ENCODE peak calls at places on chromosomes 3 and 15, in five cellular contexts. One of them, this sample, is unnamed.

GRCh38 chr3:9948586-9948985 is 3.6 kb downstream of the PRRT3 start:
- DNase-seq in activated T-helper 1 cell treated with anti-CD3 and anti-CD28 coated beads, Interleukin-2, amount 50 U/mL, for 16 hours: no peak
- DNase-seq in WTC11: no peak
- DNase-seq in HuH-7: no peak
- DNase-seq in T-helper 9 cell: no peak
- DNase-seq in this sample: no peak

GRCh38 chr15:93348711-93349110 is 259.7 kb upstream of the RGMA start:
- DNase-seq in T-helper 9 cell: no peak
- DNase-seq in WTC11: no peak
- DNase-seq in activated T-helper 1 cell treated with anti-CD3 and anti-CD28 coated beads, Interleukin-2, amount 50 U/mL, for 16 hours: no peak
- DNase-seq in HuH-7: no peak
- DNase-seq in this sample: no peak

GRCh38 chr3:43063114-43063513 is 42.8 kb downstream of the POMGNT2 start:
- DNase-seq in activated T-helper 1 cell treated with anti-CD3 and anti-CD28 coated beads, Interleukin-2, amount 50 U/mL, for 16 hours: no peak
- DNase-seq in HuH-7: no peak
- DNase-seq in T-helper 9 cell: no peak
- DNase-seq in WTC11: no peak
- DNase-seq in this sample: no peak

GRCh38 chr15:52466716-52467115 is 62.0 kb downstream of the MYO5A start:
- DNase-seq in HuH-7: no peak
- DNase-seq in WTC11: no peak
- DNase-seq in activated T-helper 1 cell treated with anti-CD3 and anti-CD28 coated beads, Interleukin-2, amount 50 U/mL, for 16 hours: no peak
- DNase-seq in T-helper 9 cell: no peak
- DNase-seq in this sample: no peak

GRCh38 chr3:15942462-15942861 is 144.7 kb upstream of the ANKRD28 start:
- DNase-seq in WTC11: no peak
- DNase-seq in HuH-7: no peak
- DNase-seq in T-helper 9 cell: no peak
- DNase-seq in activated T-helper 1 cell treated with anti-CD3 and anti-CD28 coated beads, Interleukin-2, amount 50 U/mL, for 16 hours: no peak
- DNase-seq in this sample: no peak

GRCh38 chr15:31584195-31584594 is 257.6 kb downstream of the KLF13 start:
- DNase-seq in T-helper 9 cell: no peak
- DNase-seq in activated T-helper 1 cell treated with anti-CD3 and anti-CD28 coated beads, Interleukin-2, amount 50 U/mL, for 16 hours: no peak
- DNase-seq in HuH-7: no peak
- DNase-seq in WTC11: no peak
- DNase-seq in this sample: no peak

GRCh38 chr3:128152419-128153155 is 694 bp upstream of the EEFSEC start:
- DNase-seq in activated T-helper 1 cell treated with anti-CD3 and anti-CD28 coated beads, Interleukin-2, amount 50 U/mL, for 16 hours: no peak
- DNase-seq in HuH-7: no peak
- DNase-seq in T-helper 9 cell: peak
- DNase-seq in WTC11: no peak
- DNase-seq in this sample: no peak

GRCh38 chr15:50137330-50137761 is 18.3 kb upstream of the ATP8B4 start:
- DNase-seq in T-helper 9 cell: no peak
- DNase-seq in activated T-helper 1 cell treated with anti-CD3 and anti-CD28 coated beads, Interleukin-2, amount 50 U/mL, for 16 hours: no peak
- DNase-seq in HuH-7: no peak
- DNase-seq in WTC11: no peak
- DNase-seq in this sample: no peak

GRCh38 chr3:111577798-111578685 is 17.1 kb downstream of the ZBED2 start:
- DNase-seq in HuH-7: peak
- DNase-seq in T-helper 9 cell: no peak
- DNase-seq in activated T-helper 1 cell treated with anti-CD3 and anti-CD28 coated beads, Interleukin-2, amount 50 U/mL, for 16 hours: no peak
- DNase-seq in WTC11: no peak
- DNase-seq in this sample: peak

GRCh38 chr3:113773381-113773780 is 26.5 kb downstream of the ATP6V1A start:
- DNase-seq in HuH-7: no peak
- DNase-seq in WTC11: no peak
- DNase-seq in activated T-helper 1 cell treated with anti-CD3 and anti-CD28 coated beads, Interleukin-2, amount 50 U/mL, for 16 hours: no peak
- DNase-seq in T-helper 9 cell: no peak
- DNase-seq in this sample: no peak

GRCh38 chr3:47910233-47910632 is 106.0 kb downstream of the MAP4 start:
- DNase-seq in WTC11: no peak
- DNase-seq in activated T-helper 1 cell treated with anti-CD3 and anti-CD28 coated beads, Interleukin-2, amount 50 U/mL, for 16 hours: no peak
- DNase-seq in T-helper 9 cell: no peak
- DNase-seq in HuH-7: no peak
- DNase-seq in this sample: no peak

GRCh38 chr3:196039359-196039758 is 42.5 kb downstream of the TFRC start:
- DNase-seq in WTC11: no peak
- DNase-seq in HuH-7: no peak
- DNase-seq in T-helper 9 cell: no peak
- DNase-seq in activated T-helper 1 cell treated with anti-CD3 and anti-CD28 coated beads, Interleukin-2, amount 50 U/mL, for 16 hours: no peak
- DNase-seq in this sample: no peak

GRCh38 chr3:131361464-131362421 is 19.8 kb upstream of the NUDT16 start:
- DNase-seq in WTC11: peak
- DNase-seq in activated T-helper 1 cell treated with anti-CD3 and anti-CD28 coated beads, Interleukin-2, amount 50 U/mL, for 16 hours: no peak
- DNase-seq in HuH-7: peak
- DNase-seq in T-helper 9 cell: no peak
- DNase-seq in this sample: no peak

GRCh38 chr3:125003369-125003853 is 52.4 kb downstream of the HEG1 start:
- DNase-seq in T-helper 9 cell: no peak
- DNase-seq in activated T-helper 1 cell treated with anti-CD3 and anti-CD28 coated beads, Interleukin-2, amount 50 U/mL, for 16 hours: no peak
- DNase-seq in WTC11: no peak
- DNase-seq in HuH-7: peak
- DNase-seq in this sample: no peak

This sample was measured in NCI-H446.